ENCODE peak calls at places on chromosomes 7 and 10, in five cellular contexts. M, C, O, L and H are unnamed samples.

GRCh38 chr10:21052709-21053104 is 155.6 kb upstream of the NEBL start:
- DNase-seq in L (no peak), M (no peak), O (no peak), C (no peak), H (no peak)

GRCh38 chr10:52215745-52216361 is 98.2 kb upstream of the DKK1 start:
- DNase-seq in L (no peak), O (peak; percentile 64), C (peak; percentile 51), M (no peak), H (peak; percentile 65)

GRCh38 chr7:137975768-137976167 is 26.1 kb downstream of the CREB3L2 start:
- DNase-seq in C (no peak), M (no peak), O (no peak), L (no peak), H (no peak)

GRCh38 chr10:67705921-67706320 is 9.9 kb upstream of the CTNNA3 start:
- DNase-seq in O (no peak), M (no peak), C (no peak), L (no peak), H (no peak)

GRCh38 chr7:44973610-44974401 is 5.0 kb downstream of the MYO1G start:
- DNase-seq in O (no peak), M (no peak), C (no peak), L (peak; percentile 66), H (peak; percentile 34)

GRCh38 chr7:94511763-94512162 is 2.2 kb downstream of the CASD1 start:
- DNase-seq in M (no peak), L (no peak), C (no peak), O (peak; percentile 67), H (no peak)

GRCh38 chr10:112842832-112843360 is 107.2 kb upstream of the TCF7L2 start:
- DNase-seq in M (no peak), C (peak; percentile 39), O (no peak), L (no peak), H (peak; percentile 52)

GRCh38 chr10:7428673-7429350 is 18.0 kb upstream of the SFMBT2 start:
- DNase-seq in L (no peak), M (no peak), O (no peak), C (no peak), H (no peak)

GRCh38 chr7:2036786-2037185 is 196.0 kb downstream of the MAD1L1 start:
- DNase-seq in L (no peak), M (no peak), O (no peak), C (no peak), H (no peak)

GRCh38 chr7:74554178-74554577 is 100.5 kb downstream of the GTF2IRD1 start:
- DNase-seq in M (no peak), C (no peak), O (no peak), L (no peak), H (no peak)